ENCODE peak calls at places on chromosomes 3 and 15, in eight cellular contexts. One of them, this sample, is unnamed.

GRCh38 chr3:159249472-159250131 is 447.7 kb downstream of the MFSD1 start:
- DNase-seq in H9: no peak
- DNase-seq in psoas muscle: no peak
- DNase-seq in fibroblast of lung: no peak
- DNase-seq in CD4-positive, alpha-beta memory T cell: no peak
- DNase-seq in uterus: no peak
- DNase-seq in spleen: no peak
- DNase-seq in testis: no peak
- DNase-seq in this sample: no peak

GRCh38 chr3:102378216-102378615 is 56.6 kb upstream of the ZPLD1 start:
- DNase-seq in spleen: no peak
- DNase-seq in testis: no peak
- DNase-seq in psoas muscle: no peak
- DNase-seq in H9: no peak
- DNase-seq in CD4-positive, alpha-beta memory T cell: no peak
- DNase-seq in fibroblast of lung: no peak
- DNase-seq in uterus: no peak
- DNase-seq in this sample: no peak

GRCh38 chr3:71166839-71167238 is 416.7 kb downstream of the FOXP1 start:
- DNase-seq in H9: no peak
- DNase-seq in testis: no peak
- DNase-seq in uterus: no peak
- DNase-seq in fibroblast of lung: no peak
- DNase-seq in psoas muscle: no peak
- DNase-seq in CD4-positive, alpha-beta memory T cell: no peak
- DNase-seq in spleen: no peak
- DNase-seq in this sample: no peak

GRCh38 chr3:84679211-84679610 is 279.6 kb upstream of the CADM2 start:
- DNase-seq in spleen: no peak
- DNase-seq in psoas muscle: no peak
- DNase-seq in CD4-positive, alpha-beta memory T cell: no peak
- DNase-seq in uterus: no peak
- DNase-seq in testis: no peak
- DNase-seq in fibroblast of lung: no peak
- DNase-seq in H9: no peak
- DNase-seq in this sample: no peak

GRCh38 chr3:19074257-19074938 is 73.9 kb upstream of the KCNH8 start:
- DNase-seq in H9: peak
- DNase-seq in uterus: no peak
- DNase-seq in spleen: no peak
- DNase-seq in psoas muscle: peak
- DNase-seq in fibroblast of lung: peak
- DNase-seq in CD4-positive, alpha-beta memory T cell: no peak
- DNase-seq in testis: no peak
- DNase-seq in this sample: no peak

GRCh38 chr3:127304121-127304744 is 16.4 kb upstream of the PRR20G start:
- DNase-seq in psoas muscle: no peak
- DNase-seq in fibroblast of lung: no peak
- DNase-seq in uterus: no peak
- DNase-seq in CD4-positive, alpha-beta memory T cell: no peak
- DNase-seq in testis: peak
- DNase-seq in spleen: no peak
- DNase-seq in H9: no peak
- DNase-seq in this sample: peak

GRCh38 chr3:172043233-172043632 is 3.9 kb downstream of the FNDC3B start:
- DNase-seq in fibroblast of lung: no peak
- DNase-seq in H9: no peak
- DNase-seq in psoas muscle: no peak
- DNase-seq in uterus: no peak
- DNase-seq in testis: no peak
- DNase-seq in CD4-positive, alpha-beta memory T cell: no peak
- DNase-seq in spleen: no peak
- DNase-seq in this sample: no peak

GRCh38 chr3:177574232-177574856 is 377.1 kb upstream of the TBL1XR1 start:
- DNase-seq in uterus: no peak
- DNase-seq in testis: peak
- DNase-seq in CD4-positive, alpha-beta memory T cell: no peak
- DNase-seq in H9: peak
- DNase-seq in fibroblast of lung: peak
- DNase-seq in spleen: no peak
- DNase-seq in psoas muscle: no peak
- DNase-seq in this sample: peak

GRCh38 chr3:128787256-128788253 is 61.6 kb downstream of the RAB7A start:
- DNase-seq in testis: no peak
- DNase-seq in psoas muscle: no peak
- DNase-seq in spleen: no peak
- DNase-seq in H9: peak
- DNase-seq in uterus: no peak
- DNase-seq in CD4-positive, alpha-beta memory T cell: peak
- DNase-seq in fibroblast of lung: peak
- DNase-seq in this sample: peak

GRCh38 chr3:55690746-55691540 is 203.8 kb upstream of the WNT5A start:
- DNase-seq in uterus: no peak
- DNase-seq in psoas muscle: no peak
- DNase-seq in H9: peak
- DNase-seq in testis: no peak
- DNase-seq in fibroblast of lung: no peak
- DNase-seq in spleen: no peak
- DNase-seq in CD4-positive, alpha-beta memory T cell: no peak
- DNase-seq in this sample: no peak

GRCh38 chr3:14412831-14413380 is 10.5 kb downstream of the SLC6A6 start:
- DNase-seq in CD4-positive, alpha-beta memory T cell: no peak
- DNase-seq in fibroblast of lung: no peak
- DNase-seq in spleen: no peak
- DNase-seq in testis: peak
- DNase-seq in H9: peak
- DNase-seq in uterus: peak
- DNase-seq in psoas muscle: no peak
- DNase-seq in this sample: no peak

GRCh38 chr3:133192967-133193366 is 154.8 kb downstream of the TMEM108 start:
- DNase-seq in H9: no peak
- DNase-seq in fibroblast of lung: peak
- DNase-seq in spleen: no peak
- DNase-seq in testis: no peak
- DNase-seq in psoas muscle: no peak
- DNase-seq in uterus: no peak
- DNase-seq in CD4-positive, alpha-beta memory T cell: no peak
- DNase-seq in this sample: no peak

GRCh38 chr15:77437264-77437663 is 16.6 kb downstream of the HMG20A start:
- DNase-seq in psoas muscle: no peak
- DNase-seq in H9: no peak
- DNase-seq in fibroblast of lung: no peak
- DNase-seq in testis: no peak
- DNase-seq in spleen: no peak
- DNase-seq in uterus: no peak
- DNase-seq in CD4-positive, alpha-beta memory T cell: no peak
- DNase-seq in this sample: no peak

GRCh38 chr15:40511472-40512133 is 40.8 kb downstream of the CHST14 start:
- DNase-seq in fibroblast of lung: peak
- DNase-seq in uterus: peak
- DNase-seq in H9: peak
- DNase-seq in spleen: peak
- DNase-seq in psoas muscle: peak
- DNase-seq in CD4-positive, alpha-beta memory T cell: peak
- DNase-seq in testis: peak
- DNase-seq in this sample: peak

GRCh38 chr15:34348735-34349300 is 5.7 kb downstream of the NUTM1 start:
- DNase-seq in fibroblast of lung: no peak
- DNase-seq in uterus: no peak
- DNase-seq in H9: no peak
- DNase-seq in psoas muscle: no peak
- DNase-seq in testis: no peak
- DNase-seq in CD4-positive, alpha-beta memory T cell: no peak
- DNase-seq in spleen: no peak
- DNase-seq in this sample: no peak

GRCh38 chr3:148078659-148079058 is 619.0 kb upstream of the AGTR1 start:
- DNase-seq in CD4-positive, alpha-beta memory T cell: no peak
- DNase-seq in fibroblast of lung: peak
- DNase-seq in psoas muscle: no peak
- DNase-seq in H9: no peak
- DNase-seq in uterus: no peak
- DNase-seq in testis: no peak
- DNase-seq in spleen: no peak
- DNase-seq in this sample: no peak

GRCh38 chr3:171526869-171527268 is 66.7 kb upstream of the TNIK start:
- DNase-seq in H9: no peak
- DNase-seq in CD4-positive, alpha-beta memory T cell: no peak
- DNase-seq in spleen: no peak
- DNase-seq in psoas muscle: no peak
- DNase-seq in testis: no peak
- DNase-seq in fibroblast of lung: peak
- DNase-seq in uterus: no peak
- DNase-seq in this sample: no peak

GRCh38 chr3:186361612-186362408 is at the start of gene DGKG:
- DNase-seq in psoas muscle: peak
- DNase-seq in H9: peak
- DNase-seq in spleen: peak
- DNase-seq in fibroblast of lung: no peak
- DNase-seq in CD4-positive, alpha-beta memory T cell: peak
- DNase-seq in testis: peak
- DNase-seq in uterus: no peak
- DNase-seq in this sample: peak
- H3K27ac ChIP-seq in psoas muscle: no peak
- H3K27ac ChIP-seq in H9: no peak
- H3K27ac ChIP-seq in spleen: peak
- H3K27ac ChIP-seq in fibroblast of lung: no peak
- H3K27ac ChIP-seq in CD4-positive, alpha-beta memory T cell: no peak
- H3K27ac ChIP-seq in testis: no peak
- H3K27ac ChIP-seq in uterus: peak
- H3K27ac ChIP-seq in this sample: no peak

GRCh38 chr15:79904256-79904655 is 7.4 kb upstream of the MTHFS start:
- DNase-seq in psoas muscle: no peak
- DNase-seq in H9: no peak
- DNase-seq in spleen: no peak
- DNase-seq in uterus: no peak
- DNase-seq in testis: no peak
- DNase-seq in fibroblast of lung: no peak
- DNase-seq in CD4-positive, alpha-beta memory T cell: no peak
- DNase-seq in this sample: no peak

GRCh38 chr15:79903626-79904025 is 6.8 kb upstream of the MTHFS start:
- DNase-seq in testis: no peak
- DNase-seq in uterus: no peak
- DNase-seq in spleen: no peak
- DNase-seq in CD4-positive, alpha-beta memory T cell: no peak
- DNase-seq in psoas muscle: no peak
- DNase-seq in fibroblast of lung: peak
- DNase-seq in H9: no peak
- DNase-seq in this sample: no peak

GRCh38 chr15:79900087-79900486 is 3.3 kb upstream of the MTHFS start:
- DNase-seq in fibroblast of lung: no peak
- DNase-seq in CD4-positive, alpha-beta memory T cell: no peak
- DNase-seq in testis: no peak
- DNase-seq in spleen: peak
- DNase-seq in uterus: no peak
- DNase-seq in H9: no peak
- DNase-seq in psoas muscle: no peak
- DNase-seq in this sample: no peak

GRCh38 chr15:79901958-79902357 is 5.1 kb upstream of the MTHFS start:
- DNase-seq in psoas muscle: no peak
- DNase-seq in CD4-positive, alpha-beta memory T cell: no peak
- DNase-seq in fibroblast of lung: no peak
- DNase-seq in uterus: no peak
- DNase-seq in H9: no peak
- DNase-seq in testis: no peak
- DNase-seq in spleen: no peak
- DNase-seq in this sample: no peak

DNA sequence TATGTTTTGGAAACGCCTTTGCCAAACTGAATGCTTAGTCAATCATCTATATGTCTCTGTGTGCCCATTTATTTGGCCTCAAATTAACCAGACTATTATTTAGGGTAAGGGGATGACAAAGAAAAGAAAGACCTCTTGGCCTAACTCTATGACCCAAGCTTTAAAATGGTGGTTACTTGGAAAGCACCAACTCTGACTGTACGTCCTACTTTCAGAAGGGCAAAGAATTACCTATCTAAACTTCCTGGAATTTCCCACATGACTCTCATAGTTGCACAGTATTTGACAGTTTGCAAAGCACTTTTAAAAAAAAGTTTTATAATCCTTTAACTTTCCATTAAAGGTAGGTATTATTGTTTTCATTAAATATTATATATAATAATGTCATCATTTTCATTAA is 6.3 kb upstream of the MTHFS start:
- DNase-seq in psoas muscle: no peak
- DNase-seq in H9: no peak
- DNase-seq in spleen: no peak
- DNase-seq in uterus: no peak
- DNase-seq in testis: no peak
- DNase-seq in CD4-positive, alpha-beta memory T cell: no peak
- DNase-seq in fibroblast of lung: no peak
- DNase-seq in this sample: no peak
- H3K27ac ChIP-seq in psoas muscle: no peak
- H3K27ac ChIP-seq in H9: no peak
- H3K27ac ChIP-seq in spleen: no peak
- H3K27ac ChIP-seq in uterus: no peak
- H3K27ac ChIP-seq in testis: no peak
- H3K27ac ChIP-seq in CD4-positive, alpha-beta memory T cell: no peak
- H3K27ac ChIP-seq in fibroblast of lung: no peak
- H3K27ac ChIP-seq in this sample: no peak

GRCh38 chr15:38401101-38401500 is 52.8 kb upstream of the FAM98B start:
- DNase-seq in H9: no peak
- DNase-seq in spleen: no peak
- DNase-seq in psoas muscle: no peak
- DNase-seq in fibroblast of lung: peak
- DNase-seq in CD4-positive, alpha-beta memory T cell: no peak
- DNase-seq in uterus: no peak
- DNase-seq in testis: no peak
- DNase-seq in this sample: no peak
- H3K27ac ChIP-seq in H9: no peak
- H3K27ac ChIP-seq in spleen: no peak
- H3K27ac ChIP-seq in psoas muscle: no peak
- H3K27ac ChIP-seq in fibroblast of lung: no peak
- H3K27ac ChIP-seq in CD4-positive, alpha-beta memory T cell: no peak
- H3K27ac ChIP-seq in uterus: no peak
- H3K27ac ChIP-seq in testis: no peak
- H3K27ac ChIP-seq in this sample: no peak

GRCh38 chr3:4898454-4899313 is 80.6 kb upstream of the BHLHE40 start:
- DNase-seq in psoas muscle: no peak
- DNase-seq in CD4-positive, alpha-beta memory T cell: no peak
- DNase-seq in uterus: no peak
- DNase-seq in spleen: no peak
- DNase-seq in H9: no peak
- DNase-seq in testis: no peak
- DNase-seq in fibroblast of lung: peak
- DNase-seq in this sample: no peak

GRCh38 chr3:4895848-4896247 is 83.4 kb upstream of the BHLHE40 start:
- DNase-seq in fibroblast of lung: peak
- DNase-seq in psoas muscle: no peak
- DNase-seq in uterus: no peak
- DNase-seq in spleen: no peak
- DNase-seq in H9: no peak
- DNase-seq in testis: peak
- DNase-seq in CD4-positive, alpha-beta memory T cell: no peak
- DNase-seq in this sample: no peak

GRCh38 chr3:4899654-4900236 is 79.5 kb upstream of the BHLHE40 start:
- DNase-seq in uterus: no peak
- DNase-seq in H9: no peak
- DNase-seq in CD4-positive, alpha-beta memory T cell: no peak
- DNase-seq in fibroblast of lung: peak
- DNase-seq in spleen: no peak
- DNase-seq in testis: peak
- DNase-seq in psoas muscle: no peak
- DNase-seq in this sample: peak

GRCh38 chr3:4900298-4900697 is 78.9 kb upstream of the BHLHE40 start:
- DNase-seq in uterus: no peak
- DNase-seq in psoas muscle: no peak
- DNase-seq in fibroblast of lung: no peak
- DNase-seq in testis: no peak
- DNase-seq in spleen: no peak
- DNase-seq in CD4-positive, alpha-beta memory T cell: no peak
- DNase-seq in H9: no peak
- DNase-seq in this sample: no peak

GRCh38 chr3:4897765-4898453 is 81.3 kb upstream of the BHLHE40 start:
- DNase-seq in H9: no peak
- DNase-seq in spleen: no peak
- DNase-seq in testis: no peak
- DNase-seq in psoas muscle: no peak
- DNase-seq in fibroblast of lung: peak
- DNase-seq in uterus: no peak
- DNase-seq in CD4-positive, alpha-beta memory T cell: no peak
- DNase-seq in this sample: no peak
- H3K27ac ChIP-seq in H9: no peak
- H3K27ac ChIP-seq in spleen: no peak
- H3K27ac ChIP-seq in testis: peak
- H3K27ac ChIP-seq in psoas muscle: peak
- H3K27ac ChIP-seq in fibroblast of lung: no peak
- H3K27ac ChIP-seq in uterus: peak
- H3K27ac ChIP-seq in CD4-positive, alpha-beta memory T cell: no peak
- H3K27ac ChIP-seq in this sample: no peak